ENCODE peak calls at places on chromosomes 3 and 15, in four cellular contexts. D is PC-3; W is CD8-positive, alpha-beta T cell; O is BE2C. J is an unnamed sample.

GRCh38 chr3:81732642-81733041 is 28.8 kb downstream of the GBE1 start:
- DNase-seq in D (no peak), W (no peak), O (no peak), J (no peak)

GRCh38 chr15:48924528-48925393 is 39.0 kb downstream of the SHC4 start:
- DNase-seq in D (no peak), W (no peak), O (no peak), J (no peak)

GRCh38 chr3:53531749-53532148 is 37.3 kb downstream of the CACNA1D start:
- DNase-seq in D (peak; percentile 38), W (no peak), O (no peak), J (no peak)

GRCh38 chr3:119628390-119628789 is 30.7 kb downstream of the PLA1A start:
- DNase-seq in D (no peak), W (no peak), O (no peak), J (no peak)

GRCh38 chr15:40875996-40876740 is 2.1 kb upstream of the RHOV start:
- DNase-seq in D (no peak), W (no peak), O (no peak), J (no peak)

GRCh38 chr15:65920825-65921309 is 51.6 kb downstream of the RAB11A start:
- DNase-seq in D (no peak), W (no peak), O (no peak), J (no peak)

GRCh38 chr15:80838012-80838411 is 58.8 kb downstream of the CEMIP start:
- DNase-seq in D (no peak), W (no peak), O (no peak), J (no peak)

GRCh38 chr15:34699968-34700640 is 54.7 kb downstream of the GJD2 start:
- DNase-seq in D (no peak), W (no peak), O (no peak), J (no peak)

GRCh38 chr3:30980993-30981392 is 86.5 kb upstream of the GADL1 start:
- DNase-seq in D (no peak), W (no peak), O (no peak), J (no peak)

GRCh38 chr15:30991301-30992072 is at the start of gene MTMR10:
- DNase-seq in D (peak; percentile 85), W (peak; percentile 69), O (peak; percentile 86), J (no peak)

GRCh38 chr15:99104788-99105515 is at the start of gene SYNM:
- DNase-seq in D (peak; percentile 89), W (no peak), O (peak; percentile 91), J (no peak)

GRCh38 chr15:51634591-51635198 is 12.1 kb upstream of the DMXL2 start:
- DNase-seq in D (no peak), W (no peak), O (no peak), J (no peak)

GRCh38 chr3:124627501-124627908 is 102.7 kb upstream of the UMPS start:
- DNase-seq in D (no peak), W (no peak), O (peak; percentile 25), J (no peak)

GRCh38 chr15:39887832-39888231 is 32.2 kb downstream of the GPR176 start:
- DNase-seq in D (peak; percentile 76), W (no peak), O (no peak), J (no peak)

DNA sequence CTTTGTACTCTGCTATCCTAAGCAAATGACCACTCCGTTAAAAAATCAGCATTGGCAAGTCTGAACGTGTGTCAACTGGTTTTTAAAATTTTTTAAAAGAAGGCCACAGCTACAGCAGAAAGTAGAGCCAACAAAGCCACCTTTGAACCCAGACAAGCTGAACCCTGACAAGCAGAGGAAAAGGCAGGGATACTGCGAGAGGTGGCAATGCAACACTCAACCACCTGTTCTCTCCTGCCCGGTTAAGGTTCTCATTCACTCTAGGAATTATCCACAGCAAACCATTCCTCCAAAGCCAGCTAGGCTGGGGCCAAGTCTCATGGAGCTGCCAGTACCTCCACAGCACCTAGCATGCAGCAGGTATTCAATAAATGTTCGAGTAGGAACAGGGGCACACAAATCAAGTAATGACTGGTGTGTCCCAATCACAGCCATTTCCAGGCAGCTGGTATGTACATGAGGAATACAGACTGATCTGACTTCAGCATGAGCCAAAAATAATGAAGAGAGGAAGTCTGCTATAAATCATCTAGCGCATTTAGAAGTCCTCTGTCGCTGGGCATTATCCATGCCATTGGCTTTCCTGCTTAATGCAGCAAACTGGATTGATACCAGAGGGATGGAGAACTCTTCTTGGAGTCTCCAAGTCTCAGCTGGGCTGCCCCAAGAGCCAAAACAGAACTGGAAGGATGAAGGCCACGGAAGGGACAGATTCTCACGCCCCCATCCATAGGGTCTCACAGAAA is 75.9 kb downstream of the ADCY5 start:
- DNase-seq in D (no peak), W (no peak), O (no peak), J (no peak)
- H3K4me1 ChIP-seq in D (no peaks in the 10 kb centered on the region), W (no peaks in the 10 kb centered on the region), O (no peaks in the 10 kb centered on the region), J (no peaks in the 10 kb centered on the region)

GRCh38 chr15:76195506-76196285 is 115.6 kb downstream of the ETFA start:
- DNase-seq in D (no peak), W (no peak), O (no peak), J (no peak)
- H3K4me1 ChIP-seq in D (peaks cover 29% of the 10 kb centered on the region), W (peaks cover 7% of the 10 kb centered on the region), O (peaks cover 13% of the 10 kb centered on the region), J (peaks cover 1% of the 10 kb centered on the region)

GRCh38 chr15:82944038-82944437 is 8.5 kb downstream of the HOMER2 start:
- DNase-seq in D (no peak), W (no peak), O (no peak), J (no peak)
- H3K4me1 ChIP-seq in D (peaks cover 23% of the 10 kb centered on the region), W (no peaks in the 10 kb centered on the region), O (no peaks in the 10 kb centered on the region), J (no peaks in the 10 kb centered on the region)

DNA sequence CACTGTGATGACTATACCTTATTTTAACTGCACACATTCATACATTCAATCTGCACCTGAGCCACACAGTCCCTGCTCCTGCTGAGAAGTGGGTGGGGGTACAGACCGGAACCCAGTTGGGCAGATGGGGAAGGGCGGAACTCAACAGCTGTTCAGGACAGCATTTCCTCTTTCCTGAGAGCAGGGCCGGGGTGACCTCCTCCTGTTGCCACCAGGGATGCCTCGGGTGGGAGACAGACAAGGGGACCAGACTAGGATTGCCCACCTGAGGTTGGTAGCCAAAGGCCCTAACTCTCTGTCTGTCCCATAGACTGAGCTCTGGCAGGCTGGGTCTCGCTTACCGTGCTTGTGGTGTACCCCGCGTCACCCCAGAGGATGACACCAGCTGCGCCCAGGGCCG is 3.9 kb downstream of the HYAL2 start:
- DNase-seq in D (no peak), W (no peak), O (no peak), J (no peak)
- H3K4me1 ChIP-seq in D (peaks cover 48% of the 10 kb centered on the region), W (peaks cover 34% of the 10 kb centered on the region), O (peaks cover 3% of the 10 kb centered on the region), J (peaks cover 5% of the 10 kb centered on the region)